ENCODE peak calls at places on chromosomes 1 and 21, in seven cellular contexts. A is AG04449, B is Ammon's horn, Q is GM13976, O is ELF-1, H is epithelial cell of esophagus, T is NCI-H345. W is an unnamed sample.

GRCh38 chr1:233884461-233885151 is 19.9 kb upstream of the SLC35F3 start:
- DNase-seq in O (no peak), T (no peak), H (no peak), Q (no peak), B (no peak), A (no peak), W (no peak)

GRCh38 chr1:155648207-155649147 is 38.5 kb downstream of the MSTO1 start:
- DNase-seq in H (peak), B (peak), T (peak), Q (no peak), A (peak), O (peak), W (peak)

GRCh38 chr1:24968941-24969585 is 39.0 kb upstream of the RUNX3 start:
- DNase-seq in O (no peak), T (no peak), A (no peak), H (peak), Q (no peak), B (no peak), W (no peak)

GRCh38 chr1:67338642-67339041 is 31.0 kb downstream of the IL12RB2 start:
- DNase-seq in Q (no peak), T (no peak), A (no peak), O (no peak), B (no peak), H (peak), W (no peak)

GRCh38 chr1:8017495-8018310 is 8.4 kb downstream of the ERRFI1 start:
- DNase-seq in T (no peak), O (peak), B (peak), Q (no peak), A (no peak), H (peak), W (no peak)

GRCh38 chr1:55056632-55056992 is 17.3 kb downstream of the PCSK9 start:
- DNase-seq in T (no peak), Q (no peak), O (no peak), B (no peak), A (no peak), H (no peak), W (no peak)

GRCh38 chr1:224762046-224762445 is 145.9 kb downstream of the CNIH3 start:
- DNase-seq in O (no peak), A (no peak), B (no peak), H (no peak), Q (no peak), T (no peak), W (no peak)

GRCh38 chr1:211732276-211732571 is 56.8 kb upstream of the NEK2 start:
- DNase-seq in H (no peak), O (no peak), T (no peak), Q (peak), B (no peak), A (no peak), W (no peak)

GRCh38 chr21:35349378-35350080 is 300.4 kb upstream of the RUNX1 start:
- DNase-seq in B (no peak), O (no peak), H (no peak), T (no peak), A (no peak), Q (no peak), W (no peak)

W was measured in HL-60.